ENCODE peak calls at places on chromosomes 7 and 10, in ten cellular contexts. F is pancreas; K is mesenchymal stem cell; D is MM.1S; E is trophoblast cell; W is effector memory CD4-positive, alpha-beta T cell; H is neuronal stem cell; I is left ventricle myocardium inferior; P is fibroblast of lung; B is cardiac muscle cell. V is an unnamed sample.

GRCh38 chr7:36191292-36191920 is 38.4 kb downstream of the EEPD1 start:
- DNase-seq in F (no peak), K (no peak), D (no peak), E (no peak), W (no peak), H (no peak), I (no peak), P (peak; percentile 41), B (peak; percentile 55), V (no peak)

GRCh38 chr10:17235136-17235535 is 7.1 kb downstream of the VIM start:
- DNase-seq in F (no peak), K (peak; percentile 59), D (no peak), E (no peak), W (no peak), H (no peak), I (no peak), P (no peak), B (no peak), V (no peak)

GRCh38 chr7:104775581-104775980 is 238.4 kb upstream of the KMT2E start:
- DNase-seq in F (no peak), K (no peak), D (no peak), E (no peak), W (no peak), H (no peak), I (no peak), P (no peak), B (no peak), V (no peak)

GRCh38 chr10:120581496-120581895 is 124.5 kb downstream of the PLPP4 start:
- DNase-seq in F (no peak), K (no peak), D (no peak), E (peak; percentile 8), W (no peak), H (no peak), I (no peak), P (no peak), B (no peak), V (no peak)

GRCh38 chr7:155168607-155169006 is 98.5 kb downstream of the HTR5A start:
- DNase-seq in F (no peak), K (no peak), D (no peak), E (no peak), W (no peak), H (no peak), I (no peak), P (no peak), B (no peak), V (no peak)

GRCh38 chr7:25922296-25922695 is 229.7 kb upstream of the NFE2L3 start:
- DNase-seq in F (no peak), K (no peak), D (no peak), E (peak; percentile 68), W (no peak), H (no peak), I (no peak), P (no peak), B (no peak), V (no peak)

GRCh38 chr7:102178410-102178809 is 108.3 kb upstream of the SH2B2 start:
- DNase-seq in F (no peak), K (no peak), D (no peak), E (no peak), W (no peak), H (no peak), I (no peak), P (no peak), B (no peak), V (no peak)

GRCh38 chr7:24963218-24963617 is 16.8 kb downstream of the OSBPL3 start:
- DNase-seq in F (no peak), K (peak; percentile 45), D (peak; percentile 93), E (peak; percentile 34), W (no peak), H (no peak), I (no peak), P (peak; percentile 67), B (no peak), V (peak; percentile 84)

GRCh38 chr10:604716-605631 is 84.5 kb downstream of the DIP2C start:
- DNase-seq in F (no peak), K (no peak), D (no peak), E (no peak), W (no peak), H (no peak), I (no peak), P (no peak), B (no peak), V (no peak)

GRCh38 chr7:102214477-102215072 is 72.1 kb upstream of the SH2B2 start:
- DNase-seq in F (no peak), K (no peak), D (no peak), E (no peak), W (no peak), H (no peak), I (no peak), P (no peak), B (no peak), V (no peak)

GRCh38 chr10:64103750-64104149 is 582.5 kb downstream of the REEP3 start:
- DNase-seq in F (no peak), K (no peak), D (no peak), E (no peak), W (no peak), H (no peak), I (no peak), P (no peak), B (no peak), V (no peak)

GRCh38 chr7:92835140-92835850 is 1.1 kb downstream of the CDK6 start:
- DNase-seq in F (peak; percentile 52), K (peak; percentile 87), D (peak; percentile 55), E (peak; percentile 76), W (peak; percentile 25), H (peak; percentile 76), I (peak; percentile 49), P (peak; percentile 68), B (peak; percentile 88), V (peak; percentile 92)

GRCh38 chr7:19747740-19748339 is 25.6 kb downstream of the TMEM196 start:
- DNase-seq in F (no peak), K (peak; percentile 48), D (peak; percentile 53), E (peak; percentile 65), W (no peak), H (peak; percentile 37), I (no peak), P (peak; percentile 65), B (peak; percentile 52), V (no peak)

GRCh38 chr7:19754521-19755116 is 18.8 kb downstream of the TMEM196 start:
- DNase-seq in F (no peak), K (peak; percentile 50), D (peak; percentile 59), E (peak; percentile 86), W (no peak), H (peak; percentile 46), I (no peak), P (peak; percentile 61), B (peak; percentile 23), V (no peak)

GRCh38 chr7:19744075-19744474 is 29.3 kb downstream of the TMEM196 start:
- DNase-seq in F (no peak), K (no peak), D (no peak), E (no peak), W (no peak), H (no peak), I (no peak), P (no peak), B (no peak), V (no peak)

GRCh38 chr7:19752045-19752444 is 21.4 kb downstream of the TMEM196 start:
- DNase-seq in F (no peak), K (no peak), D (no peak), E (no peak), W (no peak), H (no peak), I (no peak), P (peak; percentile 46), B (no peak), V (no peak)

DNA sequence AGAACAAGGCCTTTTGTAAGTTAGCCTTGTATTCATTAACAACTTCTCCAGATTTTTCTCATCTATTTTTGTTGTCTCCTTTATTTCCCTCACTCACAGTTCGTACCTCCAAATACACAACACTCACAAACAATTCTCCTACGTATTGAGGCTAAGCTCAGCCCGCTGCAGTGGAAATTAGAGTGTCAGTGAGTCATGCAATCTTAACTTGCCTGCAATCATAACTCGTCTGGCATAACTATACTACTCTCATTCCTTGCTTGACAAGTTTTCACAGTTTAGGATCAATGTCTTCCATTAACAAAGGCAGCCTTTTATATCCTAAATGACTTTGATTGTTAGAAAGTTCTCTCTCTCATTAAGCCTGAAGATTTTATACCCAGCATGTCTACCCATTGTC is 23.8 kb downstream of the TMEM196 start:
- DNase-seq in F (no peak), K (peak; percentile 10), D (no peak), E (peak; percentile 54), W (no peak), H (no peak), I (no peak), P (peak; percentile 4), B (no peak), V (no peak)
- H3K27ac ChIP-seq in F (no peak overlapping the region), K (peak overlapping the region; percentile 61), D (no peak overlapping the region), E (no peak overlapping the region), W (no peak overlapping the region), H (no peak overlapping the region), I (no peak overlapping the region), P (no peak overlapping the region), B (no peak overlapping the region), V (no peak overlapping the region)

GRCh38 chr7:1544896-1545416 is 11.0 kb downstream of the TMEM184A start:
- DNase-seq in F (peak; percentile 51), K (peak; percentile 25), D (no peak), E (no peak), W (no peak), H (no peak), I (no peak), P (no peak), B (no peak), V (no peak)
- H3K27me3 ChIP-seq in F (no peaks in the 10 kb centered on the region), K (no peaks in the 10 kb centered on the region), D (peaks cover 13% of the 10 kb centered on the region), E (no peaks in the 10 kb centered on the region), W (no peaks in the 10 kb centered on the region), H (peaks cover 3% of the 10 kb centered on the region), I (no peaks in the 10 kb centered on the region), P (no peaks in the 10 kb centered on the region), B (no peaks in the 10 kb centered on the region), V (no peaks in the 10 kb centered on the region)

DNA sequence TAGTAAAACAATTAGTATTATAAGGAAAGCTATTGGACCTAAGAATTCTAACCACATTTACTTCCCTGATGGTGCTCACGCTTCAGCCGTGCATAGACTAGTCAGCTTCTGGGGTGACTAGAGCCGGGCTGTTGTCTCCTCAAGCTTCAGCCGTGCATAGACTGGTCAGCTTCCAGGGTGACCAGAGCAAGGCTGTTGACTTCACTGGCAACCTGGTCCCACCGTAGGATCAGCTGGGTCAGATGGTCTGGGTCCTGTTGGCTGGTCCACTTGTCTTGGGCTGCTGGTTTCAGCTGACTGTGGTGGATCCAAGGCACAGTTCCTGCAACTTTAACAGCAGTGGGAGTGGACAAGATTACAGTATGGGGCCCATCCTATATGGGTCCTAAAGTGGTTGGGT is 99.4 kb downstream of the TRIM24 start:
- DNase-seq in F (no peak), K (no peak), D (no peak), E (no peak), W (no peak), H (no peak), I (no peak), P (no peak), B (no peak), V (no peak)
- H3K9me3 ChIP-seq in F (no peaks in the 10 kb centered on the region), K (peaks cover 95% of the 10 kb centered on the region), D (peaks cover 4% of the 10 kb centered on the region), E (peaks cover 15% of the 10 kb centered on the region), W (peaks cover 17% of the 10 kb centered on the region), H (peaks cover 47% of the 10 kb centered on the region), I (peaks cover 74% of the 10 kb centered on the region), P (no peaks in the 10 kb centered on the region), B (no peaks in the 10 kb centered on the region), V (peaks cover 100% of the 10 kb centered on the region)

DNA sequence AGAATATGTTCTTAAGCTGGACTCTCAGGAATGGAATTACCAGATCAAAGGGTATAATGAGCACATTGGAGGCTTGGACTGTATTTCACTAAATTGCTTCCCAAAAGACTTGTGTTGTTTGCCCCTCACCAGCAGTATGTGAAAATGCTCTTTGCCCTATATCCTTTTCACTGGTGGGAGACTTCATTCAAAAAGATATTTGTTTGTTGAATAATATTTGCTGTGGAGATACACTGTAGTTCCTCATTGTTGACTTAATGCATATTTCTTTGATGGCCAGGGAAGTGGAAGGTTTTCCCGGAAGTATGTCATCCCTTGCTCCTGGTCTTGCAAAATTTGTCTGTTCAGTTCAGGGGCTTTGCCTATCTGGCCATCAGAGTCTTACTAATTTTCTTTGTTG is 19.4 kb downstream of the GSTO2 start:
- DNase-seq in F (no peak), K (no peak), D (no peak), E (peak; percentile 16), W (no peak), H (no peak), I (no peak), P (no peak), B (no peak), V (no peak)
- H3K27ac ChIP-seq in F (no peak overlapping the region), K (no peak overlapping the region), D (no peak overlapping the region), E (no peak overlapping the region), W (no peak overlapping the region), H (no peak overlapping the region), I (no peak overlapping the region), P (no peak overlapping the region), B (no peak overlapping the region), V (no peak overlapping the region)

V was measured in spleen.